ENCODE peak calls at places on chromosomes 12 and 14, in eight cellular contexts. A is GM13977, L is heart right ventricle, G is left ventricle myocardium inferior, E is IMR-90, K is mesothelial cell of epicardium, M is A549, B is foreskin fibroblast. X is an unnamed sample.

GRCh38 chr12:32125455-32126084 is 18.9 kb downstream of the BICD1 start:
- DNase-seq in A (no peak), L (no peak), G (no peak), E (peak; percentile 69), K (no peak), M (no peak), B (peak; percentile 49), X (no peak)

GRCh38 chr14:88825078-88825458 is 617 bp downstream of the TTC8 start:
- DNase-seq in A (no peak), L (no peak), G (no peak), E (peak; percentile 23), K (no peak), M (no peak), B (no peak), X (no peak)

GRCh38 chr14:68487805-68488590 is 304.9 kb downstream of the ZFP36L1 start:
- DNase-seq in A (no peak), L (no peak), G (no peak), E (peak; percentile 56), K (no peak), M (peak; percentile 66), B (no peak), X (no peak)

GRCh38 chr12:21675096-21675495 is 17.5 kb upstream of the LDHB start:
- DNase-seq in A (no peak), L (no peak), G (no peak), E (no peak), K (no peak), M (no peak), B (no peak), X (no peak)

GRCh38 chr14:90562652-90563051 is 165.8 kb downstream of the CALM1 start:
- DNase-seq in A (no peak), L (no peak), G (no peak), E (no peak), K (no peak), M (no peak), B (no peak), X (no peak)

GRCh38 chr12:79298511-79298910 is 392.3 kb downstream of the PAWR start:
- DNase-seq in A (no peak), L (no peak), G (no peak), E (peak; percentile 21), K (no peak), M (peak; percentile 42), B (no peak), X (no peak)

GRCh38 chr14:35146711-35147149 is 24.4 kb downstream of the PRORP start:
- DNase-seq in A (no peak), L (no peak), G (no peak), E (no peak), K (no peak), M (no peak), B (no peak), X (no peak)

GRCh38 chr12:51383281-51383905 is 7.8 kb downstream of the GALNT6 start:
- DNase-seq in A (no peak), L (no peak), G (no peak), E (no peak), K (no peak), M (no peak), B (no peak), X (no peak)

GRCh38 chr12:65565601-65566560 is 258.4 kb upstream of the HMGA2 start:
- DNase-seq in A (no peak), L (no peak), G (no peak), E (peak; percentile 99), K (no peak), M (peak; percentile 17), B (peak; percentile 91), X (no peak)

GRCh38 chr12:3964404-3964803 is 91.2 kb upstream of the PARP11 start:
- DNase-seq in A (peak; percentile 65), L (peak; percentile 7), G (no peak), E (no peak), K (no peak), M (peak; percentile 23), B (no peak), X (peak; percentile 38)

GRCh38 chr14:81401420-81402122 is 1.4 kb upstream of the STON2 start:
- DNase-seq in A (no peak), L (no peak), G (no peak), E (peak; percentile 64), K (no peak), M (peak; percentile 33), B (peak; percentile 48), X (no peak)

GRCh38 chr14:100363053-100363452 is 39.9 kb downstream of the SLC25A47 start:
- DNase-seq in A (no peak), L (no peak), G (no peak), E (no peak), K (no peak), M (no peak), B (no peak), X (no peak)

DNA sequence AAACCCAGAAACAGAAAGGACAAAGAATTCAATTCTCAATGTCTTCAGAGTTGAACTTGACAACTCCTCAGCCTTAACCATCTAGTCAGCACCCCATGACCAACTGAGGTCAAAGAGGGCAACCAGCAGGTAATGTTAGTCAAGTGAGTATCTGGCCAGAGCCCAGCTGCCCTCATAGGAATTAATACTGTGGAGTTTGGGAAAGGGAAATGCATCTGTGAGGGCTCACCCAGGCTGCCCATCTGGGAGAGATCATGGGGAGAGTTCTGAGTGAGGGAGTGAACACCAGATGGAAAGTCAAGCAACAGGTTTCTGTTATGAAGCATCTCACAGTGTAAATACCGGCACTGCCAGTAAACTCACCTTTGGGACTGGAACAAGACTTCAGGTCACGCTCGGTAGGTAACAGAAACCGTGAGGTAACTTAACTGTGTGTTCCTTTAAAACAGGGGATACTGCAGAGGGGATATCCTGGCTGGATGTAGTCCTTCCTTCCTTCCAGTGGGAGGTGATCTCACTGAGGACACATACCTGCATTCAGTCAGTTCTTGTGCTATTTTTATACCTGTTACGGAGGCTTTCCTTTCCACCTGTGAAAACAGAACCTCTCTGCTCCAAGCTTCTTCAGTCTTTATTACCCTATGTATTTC is 94.4 kb downstream of the DAD1 start:
- DNase-seq in A (no peak), L (no peak), G (no peak), E (no peak), K (no peak), M (no peak), B (no peak), X (no peak)
- TF ChIP-seq CTCF in A (peak; percentile 33), L (no peak), G (no peak), E (no peak), K (no peak), M (no peak), B (no peak), X (no peak)

GRCh38 chr14:104282332-104283196 is 144.2 kb downstream of the KIF26A start:
- DNase-seq in A (no peak), L (no peak), G (peak; percentile 5), E (no peak), K (peak; percentile 19), M (no peak), B (no peak), X (no peak)
- TF ChIP-seq CTCF in A (no peak), L (no peak), G (no peak), E (no peak), K (no peak), M (no peak), B (no peak), X (no peak)

GRCh38 chr12:111788178-111788654 is 21.5 kb downstream of the ALDH2 start:
- DNase-seq in A (peak; percentile 57), L (peak; percentile 43), G (peak; percentile 28), E (peak; percentile 55), K (no peak), M (peak; percentile 51), B (no peak), X (no peak)
- TF ChIP-seq CTCF in A (peak; percentile 58), L (peak; percentile 45), G (peak; percentile 66), E (peak; percentile 44), K (no peak), M (peak; percentile 56), B (peak; percentile 11), X (peak; percentile 36)

GRCh38 chr14:74362361-74362915 is 14.2 kb downstream of the VRTN start:
- DNase-seq in A (peak; percentile 85), L (peak; percentile 76), G (peak; percentile 73), E (peak; percentile 68), K (peak; percentile 56), M (peak; percentile 68), B (peak; percentile 58), X (peak; percentile 86)
- TF ChIP-seq CTCF in A (peak; percentile 91), L (peak; percentile 97), G (peak; percentile 97), E (peak; percentile 95), K (peak; percentile 87), M (peak; percentile 88), B (peak; percentile 95), X (peak; percentile 93)

DNA sequence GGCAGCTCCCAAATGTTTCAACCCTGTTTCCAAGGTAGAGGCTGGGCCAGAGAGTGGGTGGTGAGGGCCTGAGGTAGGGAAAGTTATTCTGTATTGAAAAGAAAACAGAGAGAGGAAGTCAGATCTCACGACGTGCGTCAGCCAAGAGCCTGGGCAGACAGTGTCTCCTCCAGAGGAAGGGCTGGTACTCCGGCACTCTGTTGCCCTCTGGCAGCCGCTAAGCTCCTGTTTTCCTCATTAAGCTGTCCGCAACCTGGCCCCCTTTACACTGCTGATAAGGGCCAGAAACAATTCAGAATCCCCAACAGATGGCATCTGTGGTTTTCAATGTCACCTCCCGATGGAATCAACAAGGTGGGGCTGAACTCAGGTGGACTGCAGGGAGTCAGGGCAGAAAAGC is 26.0 kb upstream of the LTBP2 start:
- DNase-seq in A (no peak), L (no peak), G (no peak), E (no peak), K (no peak), M (no peak), B (no peak), X (no peak)
- TF ChIP-seq CTCF in A (no peak), L (no peak), G (no peak), E (no peak), K (no peak), M (no peak), B (no peak), X (no peak)

DNA sequence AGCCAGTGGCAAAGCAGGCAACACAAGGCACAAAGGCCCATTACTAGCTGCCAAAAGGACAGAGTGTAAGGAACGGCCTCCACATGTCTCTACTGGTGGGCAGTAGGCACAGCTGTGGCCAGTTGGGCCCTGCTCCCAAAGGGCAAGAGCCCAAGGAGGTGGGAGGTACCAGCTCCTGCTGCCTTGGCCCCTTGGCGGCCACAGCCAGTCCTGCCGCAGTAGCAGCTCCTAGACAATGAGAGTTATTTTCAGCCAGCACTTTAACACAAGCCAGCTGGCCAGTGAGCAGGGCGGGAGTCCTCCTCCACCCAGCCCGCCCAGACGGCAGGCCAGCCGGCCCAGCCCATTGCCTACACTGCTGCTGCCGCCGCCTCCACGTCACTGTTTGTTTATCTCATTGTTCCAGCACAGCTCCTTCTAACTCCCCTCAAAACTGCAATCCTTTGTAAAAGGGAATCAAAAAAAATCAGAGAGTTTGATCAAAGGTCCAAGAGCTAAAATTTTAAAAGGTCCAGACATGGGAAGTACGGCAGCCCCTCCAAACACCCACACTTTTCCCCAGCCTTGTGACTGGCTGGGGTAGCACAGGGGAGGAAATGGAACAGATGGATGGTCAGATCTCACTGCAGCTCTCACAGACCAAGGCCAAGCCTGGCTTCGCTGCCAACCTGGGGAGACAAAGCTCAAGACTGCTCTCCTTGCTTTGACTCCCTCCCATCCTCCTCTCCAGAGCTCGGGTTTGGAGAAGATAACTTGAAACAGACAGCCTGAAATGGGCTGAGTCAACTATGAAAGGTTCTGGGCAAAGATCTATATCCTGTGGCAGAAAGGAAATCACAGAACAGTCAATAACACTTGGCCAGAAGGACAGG is 33.5 kb downstream of the FMNL3 start:
- DNase-seq in A (peak; percentile 64), L (peak; percentile 95), G (peak; percentile 92), E (peak; percentile 94), K (peak; percentile 67), M (no peak), B (peak; percentile 94), X (peak; percentile 64)
- TF ChIP-seq CTCF in A (no peak), L (peak; percentile 20), G (peak; percentile 76), E (peak; percentile 32), K (no peak), M (no peak), B (peak; percentile 17), X (no peak)

GRCh38 chr12:64222011-64222765 is at the start of gene KICS2:
- DNase-seq in A (peak; percentile 87), L (peak; percentile 92), G (peak; percentile 93), E (peak; percentile 93), K (peak; percentile 84), M (peak; percentile 97), B (peak; percentile 95), X (peak; percentile 81)
- TF ChIP-seq CTCF in A (no peak), L (no peak), G (peak; percentile 9), E (peak; percentile 2), K (no peak), M (no peak), B (no peak), X (no peak)

X was measured in neural crest cell.